ENCODE peak calls at places on chromosome 19, in four cellular contexts. X, T, H and S are unnamed samples.

GRCh38 chr19:52451241-52451640 is 2.1 kb upstream of the ZNF578 start:
- DNase-seq in X (no peak), T (no peak), H (no peak), S (no peak)

GRCh38 chr19:14145381-14145780 is 9.0 kb upstream of the ASF1B start:
- DNase-seq in X (no peak), T (no peak), H (no peak), S (no peak)

GRCh38 chr19:46730187-46730586 is 13.3 kb upstream of the PRKD2 start:
- DNase-seq in X (no peak), T (no peak), H (no peak), S (no peak)

GRCh38 chr19:56765107-56765506 is 75.4 kb downstream of the PEG3 start:
- DNase-seq in X (no peak), T (peak), H (no peak), S (peak)

GRCh38 chr19:50003810-50004419 is 21.3 kb downstream of the VRK3 start:
- DNase-seq in X (peak), T (peak), H (peak), S (no peak)

GRCh38 chr19:6233827-6234511 is 45.8 kb downstream of the MLLT1 start:
- DNase-seq in X (no peak), T (peak), H (no peak), S (peak)

GRCh38 chr19:51094696-51095279 is 12.1 kb upstream of the KLK14 start:
- DNase-seq in X (no peak), T (peak), H (no peak), S (no peak)

GRCh38 chr19:31350693-31351211 is 1.5 kb upstream of the TSHZ3 start:
- DNase-seq in X (no peak), T (peak), H (peak), S (peak)

GRCh38 chr19:3315676-3315973 is 50.8 kb upstream of the NFIC start:
- DNase-seq in X (no peak), T (no peak), H (no peak), S (no peak)
- TF ChIP-seq POLR2A in X (no peak), T (no peak), H (no peak), S (no peak)

GRCh38 chr19:13137290-13137794 is 12.8 kb downstream of the STX10 start:
- DNase-seq in X (no peak), T (no peak), H (no peak), S (no peak)

GRCh38 chr19:13138916-13139198 is 11.3 kb downstream of the STX10 start:
- DNase-seq in X (no peak), T (no peak), H (no peak), S (no peak)

GRCh38 chr19:13135068-13136062 is 14.8 kb downstream of the STX10 start:
- DNase-seq in X (no peak), T (peak), H (no peak), S (no peak)

GRCh38 chr19:13139633-13140311 is 10.4 kb downstream of the STX10 start:
- DNase-seq in X (no peak), T (no peak), H (no peak), S (no peak)

DNA sequence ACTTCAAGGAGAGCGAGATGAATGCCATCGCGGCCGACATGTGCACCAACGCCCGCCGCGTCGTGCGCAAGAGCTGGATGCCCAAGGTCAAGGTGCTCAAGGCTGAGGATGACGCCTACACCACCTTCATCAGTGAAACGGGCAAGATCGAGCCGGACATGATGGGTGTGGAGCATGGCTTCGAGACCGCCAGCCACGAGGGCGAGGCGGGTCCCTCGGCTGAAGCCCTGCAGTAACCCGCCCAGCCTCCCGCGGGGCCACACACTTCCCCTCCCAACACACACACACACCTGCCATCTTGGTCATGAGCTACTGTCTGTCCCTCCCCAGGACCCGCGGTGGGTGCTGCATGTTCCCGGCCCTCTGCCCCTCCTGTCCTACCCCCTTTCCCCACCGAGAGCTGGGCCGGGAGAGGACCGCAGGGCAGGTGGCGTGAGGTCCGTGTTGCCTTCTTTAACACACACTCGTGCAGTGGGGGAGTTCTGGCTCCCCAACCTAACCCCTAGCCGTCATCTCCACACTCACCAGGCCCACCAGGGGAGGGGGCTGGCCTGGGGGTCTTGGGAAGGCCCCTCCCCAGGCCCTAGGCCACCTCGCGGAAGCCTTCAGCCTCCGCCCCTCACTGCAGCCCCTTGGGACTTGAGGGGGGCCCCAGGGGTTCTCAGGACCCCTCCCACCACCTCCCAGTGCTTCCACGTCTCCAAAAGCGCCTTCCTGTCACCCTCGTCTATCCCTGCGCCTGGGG is 11.8 kb downstream of the STX10 start:
- DNase-seq in X (no peak), T (no peak), H (no peak), S (no peak)
- H3K27ac ChIP-seq in X (no peak), T (no peak), H (no peak), S (no peak)

GRCh38 chr19:55393362-55393761 is 7.6 kb downstream of the RPL28 start:
- DNase-seq in X (no peak), T (no peak), H (no peak), S (no peak)

GRCh38 chr19:55392820-55393219 is 7.1 kb downstream of the RPL28 start:
- DNase-seq in X (no peak), T (no peak), H (no peak), S (no peak)

GRCh38 chr19:55391191-55391670 is 5.5 kb downstream of the RPL28 start:
- DNase-seq in X (no peak), T (no peak), H (no peak), S (no peak)

GRCh38 chr19:55390461-55390880 is 4.7 kb downstream of the RPL28 start:
- DNase-seq in X (no peak), T (no peak), H (no peak), S (no peak)

DNA sequence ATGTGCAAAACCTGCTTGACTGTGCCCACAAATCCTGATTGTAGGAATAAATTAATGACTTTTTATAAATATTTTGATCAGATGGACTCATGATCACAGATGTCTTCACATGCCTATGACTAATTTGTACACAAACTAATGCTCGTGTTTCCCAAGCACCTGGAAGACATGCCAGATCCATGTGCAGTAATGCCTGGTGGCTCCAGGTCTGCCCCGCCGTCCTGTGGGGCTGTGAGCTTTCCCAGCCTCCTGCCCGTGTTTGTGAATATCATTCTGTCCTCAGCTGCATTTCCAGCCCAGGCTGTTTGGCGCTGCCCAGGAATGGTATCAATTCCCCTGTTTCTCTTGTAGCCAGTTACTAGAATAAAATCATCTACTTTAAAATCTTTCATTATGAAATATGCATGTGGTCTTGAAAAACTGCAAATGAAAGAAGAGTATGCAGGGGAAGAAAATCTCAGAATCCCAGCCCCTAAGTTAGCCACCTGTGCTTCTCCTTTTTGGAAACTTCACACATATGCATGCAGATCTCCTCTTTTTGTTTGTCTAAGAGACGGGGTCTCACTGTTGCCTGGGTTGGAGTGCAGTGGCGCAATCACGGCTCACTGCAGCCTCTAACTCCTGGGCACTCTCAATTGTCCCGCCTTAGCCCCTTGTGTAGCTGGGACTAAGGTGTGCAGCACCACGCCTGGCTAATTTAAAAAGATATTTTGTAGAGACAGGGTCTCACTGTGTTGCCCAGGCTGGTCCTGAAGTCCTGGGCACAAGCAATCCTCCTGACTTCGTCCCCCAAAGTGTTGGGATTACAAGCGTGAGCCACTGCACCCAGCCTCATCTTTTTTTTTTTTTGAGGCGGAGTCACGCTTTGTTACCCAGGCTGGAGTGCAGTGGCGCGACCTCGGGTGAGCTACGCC is 6.2 kb downstream of the RPL28 start:
- DNase-seq in X (no peak), T (no peak), H (peak), S (no peak)
- TF ChIP-seq POLR2A in X (no peak), T (no peak), H (peak), S (no peak)

DNA sequence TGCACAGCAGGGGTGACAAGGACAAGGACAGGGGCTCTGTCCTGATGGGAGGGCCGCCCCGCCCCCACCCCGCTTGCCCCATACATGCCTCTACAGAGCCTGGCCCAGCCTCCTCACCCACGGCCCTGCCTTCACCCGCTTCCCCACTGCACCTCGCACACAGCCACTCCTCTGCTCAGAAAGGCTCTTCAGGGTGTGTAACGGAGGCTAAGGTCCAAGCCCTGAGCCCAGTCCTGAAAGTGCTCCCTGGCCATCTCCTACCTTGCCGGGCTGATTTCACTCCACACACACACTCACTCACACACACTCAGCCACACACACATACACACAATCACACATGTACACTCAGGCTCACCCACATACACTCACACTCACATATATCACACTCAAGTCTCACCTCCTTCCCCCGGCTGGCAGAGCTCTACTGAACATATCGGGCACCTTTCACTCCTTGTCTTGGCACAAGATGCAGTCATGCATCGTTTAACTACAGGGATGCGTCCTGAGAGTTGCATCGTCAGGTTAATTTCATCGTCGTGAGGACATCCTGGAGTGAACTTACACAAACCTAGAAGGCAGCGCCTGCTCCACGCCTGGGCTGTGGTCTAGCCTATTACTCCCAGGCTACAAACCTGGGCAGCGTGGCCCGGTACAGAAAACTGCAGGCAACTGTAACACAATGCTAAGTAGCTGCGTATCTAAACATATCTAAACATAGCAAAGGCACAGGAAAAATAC is 13.2 kb downstream of the EPS15L1 start:
- DNase-seq in X (no peak), T (peak), H (no peak), S (no peak)
- H3K27ac ChIP-seq in X (peak), T (peak), H (no peak), S (no peak)

GRCh38 chr19:2047449-2048103 is 3.5 kb downstream of the MKNK2 start:
- DNase-seq in X (no peak), T (peak), H (no peak), S (peak)
- TF ChIP-seq POLR2A in X (peak), T (no peak), H (no peak), S (no peak)

DNA sequence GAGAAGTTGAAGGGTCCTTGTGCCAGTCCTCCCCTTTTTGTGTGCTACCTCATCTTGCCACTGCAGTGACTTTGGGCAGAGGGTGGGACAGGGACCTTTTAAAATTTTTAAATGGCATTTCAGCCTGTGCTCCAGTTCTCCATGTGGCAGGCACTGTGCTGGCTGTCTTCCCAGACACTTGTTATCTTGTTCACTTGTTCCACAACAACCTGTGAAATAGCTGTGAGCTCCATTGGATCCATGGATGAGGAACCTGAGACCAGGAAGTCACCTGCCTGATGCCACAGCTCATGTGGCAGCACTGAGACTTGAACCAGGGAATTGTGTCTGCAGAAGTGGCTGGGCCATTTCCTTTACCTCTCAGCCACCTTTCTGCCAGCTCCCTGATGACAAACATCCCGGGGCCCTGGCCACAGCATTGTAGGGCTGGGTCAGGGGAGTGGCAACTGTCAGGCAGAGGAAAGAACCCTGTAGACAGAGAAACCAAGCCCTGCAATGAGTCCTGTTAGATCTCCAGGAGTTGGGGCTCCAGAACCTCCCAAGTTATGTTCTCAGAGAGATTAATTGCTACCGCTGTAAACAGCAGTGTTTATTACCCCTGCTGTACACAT is 6.4 kb downstream of the EGLN2 start:
- DNase-seq in X (no peak), T (peak), H (no peak), S (peak)
- H3K27ac ChIP-seq in X (no peak), T (peak), H (no peak), S (peak)